ENCODE peak calls at places on chromosome 9, in six cellular contexts. I is HepG2, A is K562, O is GM12878, Y is endothelial cell of umbilical vein, L is A549. U is an unnamed sample.

GRCh38 chr9:133429641-133430161 is 7.5 kb downstream of the ADAMTS13 start:
- DNase-seq in Y (peak), L (peak), O (no peak), A (peak), I (peak), U (no peak)

GRCh38 chr9:19087601-19088000 is 15.1 kb downstream of the HAUS6 start:
- DNase-seq in A (no peak), Y (no peak), O (no peak), L (peak), I (peak), U (peak)

GRCh38 chr9:2709645-2710101 is 7.6 kb upstream of the KCNV2 start:
- DNase-seq in L (no peak), A (no peak), Y (no peak), I (no peak), O (no peak), U (no peak)

GRCh38 chr9:27086818-27087680 is 22.0 kb upstream of the TEK start:
- DNase-seq in I (no peak), O (no peak), A (no peak), Y (no peak), L (no peak), U (no peak)

GRCh38 chr9:115717711-115718173 is 435.8 kb upstream of the PAPPA start:
- DNase-seq in A (no peak), O (no peak), L (no peak), Y (no peak), I (no peak), U (no peak)

GRCh38 chr9:116238751-116239340 is 85.3 kb downstream of the PAPPA start:
- DNase-seq in O (no peak), L (no peak), A (no peak), Y (no peak), I (no peak), U (no peak)

GRCh38 chr9:89376286-89376685 is 58.0 kb downstream of the SECISBP2 start:
- DNase-seq in A (no peak), Y (no peak), L (no peak), O (no peak), I (no peak), U (no peak)

GRCh38 chr9:27303219-27303618 is 6.3 kb upstream of the EQTN start:
- DNase-seq in Y (no peak), I (no peak), O (no peak), L (peak), A (peak), U (peak)

GRCh38 chr9:73132034-73132776 is 19.5 kb upstream of the ANXA1 start:
- DNase-seq in L (peak), I (no peak), Y (peak), A (no peak), O (peak), U (peak)

GRCh38 chr9:135440620-135441019 is 39.0 kb upstream of the PPP1R26 start:
- DNase-seq in L (peak), I (peak), Y (no peak), O (no peak), A (no peak), U (no peak)

GRCh38 chr9:87695523-87695922 is 30.4 kb upstream of the CTSL start:
- DNase-seq in I (no peak), L (no peak), Y (no peak), A (no peak), O (no peak), U (no peak)
- TF ChIP-seq MAX in I (no peak), L (no peak), Y (no peak), A (no peak), O (no peak), U (no peak)

GRCh38 chr9:33202552-33203300 is 35.6 kb upstream of the B4GALT1 start:
- DNase-seq in I (no peak), L (no peak), A (no peak), Y (no peak), O (peak), U (peak)
- TF ChIP-seq MYC in I (no peak), L (no peak), A (no peak), Y (no peak), O (no peak), U (no peak)

GRCh38 chr9:96491880-96492525 is 42.0 kb downstream of the HABP4 start:
- DNase-seq in A (no peak), L (no peak), O (no peak), I (no peak), Y (no peak), U (no peak)

GRCh38 chr9:96489482-96489979 is 39.6 kb downstream of the HABP4 start:
- DNase-seq in I (no peak), A (no peak), O (no peak), Y (no peak), L (no peak), U (no peak)

GRCh38 chr9:96492993-96493531 is 43.1 kb downstream of the HABP4 start:
- DNase-seq in L (no peak), O (no peak), A (no peak), I (no peak), Y (no peak), U (no peak)

GRCh38 chr9:96490534-96491078 is 40.6 kb downstream of the HABP4 start:
- DNase-seq in L (no peak), I (peak), A (no peak), Y (no peak), O (no peak), U (no peak)

DNA sequence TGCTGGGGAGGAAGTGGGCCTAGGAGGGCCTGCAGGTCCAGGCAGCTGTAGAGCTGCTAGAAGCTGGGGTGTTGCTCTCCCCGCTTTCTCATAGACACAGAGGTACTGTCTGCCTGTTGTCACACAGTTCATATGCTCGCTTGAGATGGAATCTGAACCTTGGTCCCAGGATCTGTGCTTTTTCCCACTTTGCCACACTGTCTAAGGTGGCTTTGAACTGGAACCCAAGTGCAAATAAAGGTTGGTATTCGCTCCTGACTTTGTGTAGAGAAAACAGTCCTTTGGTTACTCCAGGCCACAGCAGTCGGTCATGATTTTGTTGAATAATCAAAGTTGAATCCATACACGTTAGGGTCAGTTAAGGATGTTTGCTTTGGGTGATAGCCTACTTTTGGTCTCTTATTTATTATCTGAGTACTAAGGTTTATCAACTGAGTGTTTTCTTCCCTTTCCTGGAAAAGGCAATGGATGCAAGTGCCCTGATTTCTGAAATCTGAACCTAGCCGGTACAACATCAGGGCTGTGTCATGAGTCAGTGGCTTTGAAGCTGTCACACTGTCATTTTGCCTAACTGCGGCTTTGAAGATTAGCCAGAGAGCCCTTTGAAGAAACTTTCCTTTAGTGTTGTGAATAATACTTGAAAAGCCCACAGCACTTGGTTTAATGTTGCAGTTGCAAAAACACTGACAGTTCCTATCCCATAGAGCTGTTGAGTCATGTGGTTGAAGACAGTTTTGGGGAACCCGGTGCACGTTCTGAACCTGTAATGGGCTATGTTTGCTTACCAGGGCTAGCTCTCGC is 41.3 kb downstream of the HABP4 start:
- DNase-seq in A (no peak), Y (no peak), O (no peak), L (no peak), I (peak), U (no peak)
- TF ChIP-seq MAX in A (no peak), Y (no peak), O (no peak), L (no peak), I (peak), U (no peak)

GRCh38 chr9:71858812-71859211 is 52.2 kb downstream of the ABHD17B start:
- DNase-seq in A (no peak), L (no peak), Y (no peak), O (peak), I (no peak), U (no peak)

GRCh38 chr9:71858102-71858798 is 52.7 kb downstream of the ABHD17B start:
- DNase-seq in Y (no peak), L (no peak), O (no peak), A (no peak), I (no peak), U (no peak)

GRCh38 chr9:71861618-71862017 is 49.4 kb downstream of the ABHD17B start:
- DNase-seq in L (no peak), Y (peak), A (no peak), I (no peak), O (no peak), U (no peak)

GRCh38 chr9:71859939-71860338 is 51.1 kb downstream of the ABHD17B start:
- DNase-seq in A (no peak), O (no peak), I (no peak), Y (no peak), L (peak), U (no peak)

GRCh38 chr9:71863652-71864051 is 47.3 kb downstream of the ABHD17B start:
- DNase-seq in L (no peak), I (no peak), O (no peak), Y (no peak), A (no peak), U (no peak)
- TF ChIP-seq MYC in L (no peak), I (no peak), O (no peak), Y (no peak), A (no peak), U (no peak)

U was measured in NB4.